ENCODE peak calls at places on chromosomes 13 and 19, in ten cellular contexts. One of them, this sample, is unnamed.

GRCh38 chr19:2734589-2735288 is 5.1 kb downstream of the SLC39A3 start:
- DNase-seq in HCT116: no peak
- DNase-seq in left ventricle myocardium inferior: no peak
- DNase-seq in heart left ventricle: no peak
- DNase-seq in Karpas-422: no peak
- DNase-seq in SJSA1: no peak
- DNase-seq in pancreas: no peak
- DNase-seq in transverse colon: no peak
- DNase-seq in HepG2: no peak
- DNase-seq in upper lobe of left lung: no peak
- DNase-seq in this sample: no peak

GRCh38 chr13:47215741-47216140 is 318.9 kb upstream of the HTR2A start:
- DNase-seq in HCT116: no peak
- DNase-seq in left ventricle myocardium inferior: no peak
- DNase-seq in heart left ventricle: no peak
- DNase-seq in Karpas-422: no peak
- DNase-seq in SJSA1: peak; percentile 82
- DNase-seq in pancreas: no peak
- DNase-seq in transverse colon: no peak
- DNase-seq in HepG2: no peak
- DNase-seq in upper lobe of left lung: no peak
- DNase-seq in this sample: peak; percentile 48

GRCh38 chr19:38266981-38267597 is 2.7 kb downstream of the SPINT2 start:
- DNase-seq in HCT116: peak; percentile 38
- DNase-seq in left ventricle myocardium inferior: no peak
- DNase-seq in heart left ventricle: no peak
- DNase-seq in Karpas-422: no peak
- DNase-seq in SJSA1: no peak
- DNase-seq in pancreas: no peak
- DNase-seq in transverse colon: peak; percentile 61
- DNase-seq in HepG2: peak; percentile 39
- DNase-seq in upper lobe of left lung: no peak
- DNase-seq in this sample: no peak

GRCh38 chr19:16797876-16798275 is 31.3 kb upstream of the SIN3B start:
- DNase-seq in HCT116: no peak
- DNase-seq in left ventricle myocardium inferior: no peak
- DNase-seq in heart left ventricle: no peak
- DNase-seq in Karpas-422: no peak
- DNase-seq in SJSA1: no peak
- DNase-seq in pancreas: no peak
- DNase-seq in transverse colon: no peak
- DNase-seq in HepG2: no peak
- DNase-seq in upper lobe of left lung: no peak
- DNase-seq in this sample: no peak

GRCh38 chr13:80074811-80075210 is 266.1 kb downstream of the SPRY2 start:
- DNase-seq in HCT116: no peak
- DNase-seq in left ventricle myocardium inferior: no peak
- DNase-seq in heart left ventricle: no peak
- DNase-seq in Karpas-422: no peak
- DNase-seq in SJSA1: no peak
- DNase-seq in pancreas: no peak
- DNase-seq in transverse colon: no peak
- DNase-seq in HepG2: no peak
- DNase-seq in upper lobe of left lung: no peak
- DNase-seq in this sample: no peak

GRCh38 chr13:32837973-32838940 is 178.0 kb upstream of the KL start:
- DNase-seq in HCT116: no peak
- DNase-seq in left ventricle myocardium inferior: no peak
- DNase-seq in heart left ventricle: no peak
- DNase-seq in Karpas-422: no peak
- DNase-seq in SJSA1: no peak
- DNase-seq in pancreas: no peak
- DNase-seq in transverse colon: no peak
- DNase-seq in HepG2: no peak
- DNase-seq in upper lobe of left lung: no peak
- DNase-seq in this sample: no peak

GRCh38 chr19:7944177-7944761 is 803 bp upstream of the TIMM44 start:
- DNase-seq in HCT116: peak; percentile 85
- DNase-seq in left ventricle myocardium inferior: peak; percentile 86
- DNase-seq in heart left ventricle: peak; percentile 88
- DNase-seq in Karpas-422: peak; percentile 95
- DNase-seq in SJSA1: peak; percentile 90
- DNase-seq in pancreas: peak; percentile 91
- DNase-seq in transverse colon: peak; percentile 91
- DNase-seq in HepG2: peak; percentile 86
- DNase-seq in upper lobe of left lung: peak; percentile 84
- DNase-seq in this sample: no peak

GRCh38 chr19:9885077-9885552 is 50.0 kb downstream of the PIN1 start:
- DNase-seq in HCT116: no peak
- DNase-seq in left ventricle myocardium inferior: peak; percentile 41
- DNase-seq in heart left ventricle: peak; percentile 44
- DNase-seq in Karpas-422: no peak
- DNase-seq in SJSA1: no peak
- DNase-seq in pancreas: no peak
- DNase-seq in transverse colon: no peak
- DNase-seq in HepG2: no peak
- DNase-seq in upper lobe of left lung: no peak
- DNase-seq in this sample: no peak

GRCh38 chr13:24997367-24997967 is 98.5 kb upstream of the PABPC3 start:
- DNase-seq in HCT116: no peak
- DNase-seq in left ventricle myocardium inferior: no peak
- DNase-seq in heart left ventricle: no peak
- DNase-seq in Karpas-422: peak; percentile 78
- DNase-seq in SJSA1: peak; percentile 11
- DNase-seq in pancreas: no peak
- DNase-seq in transverse colon: no peak
- DNase-seq in HepG2: peak; percentile 22
- DNase-seq in upper lobe of left lung: no peak
- DNase-seq in this sample: no peak

GRCh38 chr19:54451331-54451871 is 2.4 kb downstream of the LENG8 start:
- DNase-seq in HCT116: no peak
- DNase-seq in left ventricle myocardium inferior: no peak
- DNase-seq in heart left ventricle: no peak
- DNase-seq in Karpas-422: no peak
- DNase-seq in SJSA1: peak; percentile 28
- DNase-seq in pancreas: no peak
- DNase-seq in transverse colon: no peak
- DNase-seq in HepG2: no peak
- DNase-seq in upper lobe of left lung: no peak
- DNase-seq in this sample: no peak

GRCh38 chr13:43805071-43805468 is 18.3 kb upstream of the ENOX1 start:
- DNase-seq in HCT116: peak; percentile 81
- DNase-seq in left ventricle myocardium inferior: no peak
- DNase-seq in heart left ventricle: no peak
- DNase-seq in Karpas-422: no peak
- DNase-seq in SJSA1: peak; percentile 46
- DNase-seq in pancreas: no peak
- DNase-seq in transverse colon: no peak
- DNase-seq in HepG2: peak; percentile 12
- DNase-seq in upper lobe of left lung: no peak
- DNase-seq in this sample: peak; percentile 81

GRCh38 chr19:2867025-2867991 is at the start of gene ZNF556:
- DNase-seq in HCT116: peak; percentile 16
- DNase-seq in left ventricle myocardium inferior: no peak
- DNase-seq in heart left ventricle: no peak
- DNase-seq in Karpas-422: peak; percentile 87
- DNase-seq in SJSA1: peak; percentile 49
- DNase-seq in pancreas: no peak
- DNase-seq in transverse colon: no peak
- DNase-seq in HepG2: peak; percentile 100
- DNase-seq in upper lobe of left lung: no peak
- DNase-seq in this sample: no peak

GRCh38 chr19:4910594-4911273 is 1.4 kb downstream of the UHRF1 start:
- DNase-seq in HCT116: no peak
- DNase-seq in left ventricle myocardium inferior: no peak
- DNase-seq in heart left ventricle: no peak
- DNase-seq in Karpas-422: peak; percentile 53
- DNase-seq in SJSA1: peak; percentile 64
- DNase-seq in pancreas: peak; percentile 54
- DNase-seq in transverse colon: peak; percentile 31
- DNase-seq in HepG2: no peak
- DNase-seq in upper lobe of left lung: peak; percentile 31
- DNase-seq in this sample: no peak

GRCh38 chr19:38634757-38635482 is 12.5 kb upstream of the ACTN4 start:
- DNase-seq in HCT116: no peak
- DNase-seq in left ventricle myocardium inferior: peak; percentile 71
- DNase-seq in heart left ventricle: peak; percentile 64
- DNase-seq in Karpas-422: peak; percentile 87
- DNase-seq in SJSA1: peak; percentile 68
- DNase-seq in pancreas: peak; percentile 92
- DNase-seq in transverse colon: peak; percentile 86
- DNase-seq in HepG2: no peak
- DNase-seq in upper lobe of left lung: peak; percentile 79
- DNase-seq in this sample: no peak

GRCh38 chr13:24671367-24672117 is 8.7 kb upstream of the ATP12A start:
- DNase-seq in HCT116: peak; percentile 67
- DNase-seq in left ventricle myocardium inferior: no peak
- DNase-seq in heart left ventricle: no peak
- DNase-seq in Karpas-422: no peak
- DNase-seq in SJSA1: peak; percentile 62
- DNase-seq in pancreas: peak; percentile 22
- DNase-seq in transverse colon: peak; percentile 50
- DNase-seq in HepG2: peak; percentile 54
- DNase-seq in upper lobe of left lung: peak; percentile 45
- DNase-seq in this sample: peak; percentile 72

GRCh38 chr13:71870036-71870435 is 3.0 kb upstream of the DACH1 start:
- DNase-seq in HCT116: no peak
- DNase-seq in left ventricle myocardium inferior: no peak
- DNase-seq in heart left ventricle: no peak
- DNase-seq in Karpas-422: no peak
- DNase-seq in SJSA1: no peak
- DNase-seq in pancreas: no peak
- DNase-seq in transverse colon: no peak
- DNase-seq in HepG2: no peak
- DNase-seq in upper lobe of left lung: no peak
- DNase-seq in this sample: no peak

GRCh38 chr13:48265217-48265815 is 32.3 kb downstream of the ITM2B start:
- DNase-seq in HCT116: no peak
- DNase-seq in left ventricle myocardium inferior: no peak
- DNase-seq in heart left ventricle: no peak
- DNase-seq in Karpas-422: no peak
- DNase-seq in SJSA1: no peak
- DNase-seq in pancreas: no peak
- DNase-seq in transverse colon: peak; percentile 9
- DNase-seq in HepG2: no peak
- DNase-seq in upper lobe of left lung: no peak
- DNase-seq in this sample: no peak

GRCh38 chr13:108486096-108486495 is 143.3 kb upstream of the MYO16 start:
- DNase-seq in HCT116: no peak
- DNase-seq in left ventricle myocardium inferior: no peak
- DNase-seq in heart left ventricle: no peak
- DNase-seq in Karpas-422: no peak
- DNase-seq in SJSA1: no peak
- DNase-seq in pancreas: no peak
- DNase-seq in transverse colon: no peak
- DNase-seq in HepG2: no peak
- DNase-seq in upper lobe of left lung: no peak
- DNase-seq in this sample: no peak

GRCh38 chr19:12140545-12141404 is 625 bp upstream of the ZNF20 start:
- DNase-seq in HCT116: peak; percentile 52
- DNase-seq in left ventricle myocardium inferior: peak; percentile 88
- DNase-seq in heart left ventricle: peak; percentile 88
- DNase-seq in Karpas-422: peak; percentile 95
- DNase-seq in SJSA1: peak; percentile 50
- DNase-seq in pancreas: peak; percentile 92
- DNase-seq in transverse colon: peak; percentile 93
- DNase-seq in HepG2: peak; percentile 77
- DNase-seq in upper lobe of left lung: peak; percentile 93
- DNase-seq in this sample: peak; percentile 76

GRCh38 chr19:41930926-41931592 is 2.8 kb upstream of the ERFL start:
- DNase-seq in HCT116: no peak
- DNase-seq in left ventricle myocardium inferior: no peak
- DNase-seq in heart left ventricle: no peak
- DNase-seq in Karpas-422: peak; percentile 86
- DNase-seq in SJSA1: no peak
- DNase-seq in pancreas: no peak
- DNase-seq in transverse colon: no peak
- DNase-seq in HepG2: no peak
- DNase-seq in upper lobe of left lung: no peak
- DNase-seq in this sample: no peak
- H3K4me3 ChIP-seq in HCT116: no peak overlapping the region
- H3K4me3 ChIP-seq in left ventricle myocardium inferior: no peak overlapping the region
- H3K4me3 ChIP-seq in heart left ventricle: no peak overlapping the region
- H3K4me3 ChIP-seq in Karpas-422: no peak overlapping the region
- H3K4me3 ChIP-seq in SJSA1: no peak overlapping the region
- H3K4me3 ChIP-seq in pancreas: no peak overlapping the region
- H3K4me3 ChIP-seq in transverse colon: no peak overlapping the region
- H3K4me3 ChIP-seq in HepG2: no peak overlapping the region
- H3K4me3 ChIP-seq in upper lobe of left lung: no peak overlapping the region
- H3K4me3 ChIP-seq in this sample: no peak overlapping the region

GRCh38 chr19:50982186-50982585 is 1.5 kb downstream of the KLK7 start:
- DNase-seq in HCT116: no peak
- DNase-seq in left ventricle myocardium inferior: no peak
- DNase-seq in heart left ventricle: no peak
- DNase-seq in Karpas-422: no peak
- DNase-seq in SJSA1: no peak
- DNase-seq in pancreas: no peak
- DNase-seq in transverse colon: no peak
- DNase-seq in HepG2: no peak
- DNase-seq in upper lobe of left lung: no peak
- DNase-seq in this sample: no peak
- H3K4me1 ChIP-seq in HCT116: peaks cover 54% of the 10 kb centered on the region
- H3K4me1 ChIP-seq in left ventricle myocardium inferior: no peaks in the 10 kb centered on the region
- H3K4me1 ChIP-seq in heart left ventricle: no peaks in the 10 kb centered on the region
- H3K4me1 ChIP-seq in Karpas-422: no peaks in the 10 kb centered on the region
- H3K4me1 ChIP-seq in SJSA1: no peaks in the 10 kb centered on the region
- H3K4me1 ChIP-seq in pancreas: no peaks in the 10 kb centered on the region
- H3K4me1 ChIP-seq in transverse colon: no peaks in the 10 kb centered on the region
- H3K4me1 ChIP-seq in HepG2: no peaks in the 10 kb centered on the region
- H3K4me1 ChIP-seq in upper lobe of left lung: no peaks in the 10 kb centered on the region
- H3K4me1 ChIP-seq in this sample: peaks cover 7% of the 10 kb centered on the region

GRCh38 chr19:47408156-47408938 is 11.0 kb downstream of the MEIS3 start:
- DNase-seq in HCT116: no peak
- DNase-seq in left ventricle myocardium inferior: no peak
- DNase-seq in heart left ventricle: no peak
- DNase-seq in Karpas-422: no peak
- DNase-seq in SJSA1: no peak
- DNase-seq in pancreas: no peak
- DNase-seq in transverse colon: no peak
- DNase-seq in HepG2: no peak
- DNase-seq in upper lobe of left lung: no peak
- DNase-seq in this sample: no peak
- H3K27ac ChIP-seq in HCT116: no peak overlapping the region
- H3K27ac ChIP-seq in left ventricle myocardium inferior: no peak overlapping the region
- H3K27ac ChIP-seq in heart left ventricle: no peak overlapping the region
- H3K27ac ChIP-seq in Karpas-422: no peak overlapping the region
- H3K27ac ChIP-seq in SJSA1: no peak overlapping the region
- H3K27ac ChIP-seq in pancreas: no peak overlapping the region
- H3K27ac ChIP-seq in transverse colon: no peak overlapping the region
- H3K27ac ChIP-seq in HepG2: no peak overlapping the region
- H3K27ac ChIP-seq in upper lobe of left lung: no peak overlapping the region
- H3K27ac ChIP-seq in this sample: no peak overlapping the region

DNA sequence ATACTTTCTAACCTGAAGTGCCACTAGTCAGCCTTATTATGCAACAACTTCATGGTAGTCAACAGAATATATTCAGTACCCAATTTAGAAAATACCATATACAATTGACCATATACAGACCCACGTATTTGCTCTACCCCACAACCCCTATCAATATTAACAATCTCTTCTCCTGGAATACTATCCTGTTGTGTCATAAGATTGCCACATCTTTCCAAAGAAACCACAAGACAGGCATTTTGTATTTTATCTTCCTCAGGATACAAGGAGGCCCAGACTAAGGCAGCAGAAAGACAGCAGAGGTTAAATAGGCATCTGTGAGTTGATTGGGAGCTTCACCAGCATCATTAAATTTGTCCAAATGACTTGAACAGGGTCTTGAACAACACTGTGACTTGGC is 4.5 kb downstream of the SPART start:
- DNase-seq in HCT116: no peak
- DNase-seq in left ventricle myocardium inferior: no peak
- DNase-seq in heart left ventricle: no peak
- DNase-seq in Karpas-422: no peak
- DNase-seq in SJSA1: no peak
- DNase-seq in pancreas: no peak
- DNase-seq in transverse colon: no peak
- DNase-seq in HepG2: no peak
- DNase-seq in upper lobe of left lung: no peak
- DNase-seq in this sample: no peak
- H3K4me3 ChIP-seq in HCT116: no peak overlapping the region
- H3K4me3 ChIP-seq in left ventricle myocardium inferior: no peak overlapping the region
- H3K4me3 ChIP-seq in heart left ventricle: no peak overlapping the region
- H3K4me3 ChIP-seq in Karpas-422: no peak overlapping the region
- H3K4me3 ChIP-seq in SJSA1: no peak overlapping the region
- H3K4me3 ChIP-seq in pancreas: no peak overlapping the region
- H3K4me3 ChIP-seq in transverse colon: no peak overlapping the region
- H3K4me3 ChIP-seq in HepG2: no peak overlapping the region
- H3K4me3 ChIP-seq in upper lobe of left lung: no peak overlapping the region
- H3K4me3 ChIP-seq in this sample: no peak overlapping the region